ENCODE peak calls at places on chromosome 20, in five cellular contexts. One of them, this sample, is unnamed. For H3K4me1, the result is how much of the 10 kb centered on the place peaks cover.

GRCh38 chr20:48459729-48460395 is 367.9 kb downstream of the PREX1 start:
- DNase-seq in fibroblast of lung: no peak
- DNase-seq in OCI-LY7: no peak
- DNase-seq in astrocyte: no peak
- DNase-seq in neuronal stem cell: no peak
- DNase-seq in this sample: no peak

GRCh38 chr20:24828992-24829648 is 119.9 kb upstream of the CST7 start:
- DNase-seq in fibroblast of lung: no peak
- DNase-seq in OCI-LY7: no peak
- DNase-seq in astrocyte: no peak
- DNase-seq in neuronal stem cell: no peak
- DNase-seq in this sample: no peak

GRCh38 chr20:53408728-53409157 is 184.9 kb downstream of the ZNF217 start:
- DNase-seq in fibroblast of lung: peak
- DNase-seq in OCI-LY7: no peak
- DNase-seq in astrocyte: no peak
- DNase-seq in neuronal stem cell: no peak
- DNase-seq in this sample: no peak

GRCh38 chr20:10404023-10404628 is 29.9 kb downstream of the MKKS start:
- DNase-seq in fibroblast of lung: no peak
- DNase-seq in OCI-LY7: no peak
- DNase-seq in astrocyte: no peak
- DNase-seq in neuronal stem cell: no peak
- DNase-seq in this sample: no peak

GRCh38 chr20:23212011-23212410 is 125.9 kb upstream of the CD93 start:
- DNase-seq in fibroblast of lung: no peak
- DNase-seq in OCI-LY7: no peak
- DNase-seq in astrocyte: no peak
- DNase-seq in neuronal stem cell: no peak
- DNase-seq in this sample: no peak

GRCh38 chr20:31239139-31239538 is 18.3 kb upstream of the DEFB115 start:
- DNase-seq in fibroblast of lung: no peak
- DNase-seq in OCI-LY7: no peak
- DNase-seq in astrocyte: no peak
- DNase-seq in neuronal stem cell: no peak
- DNase-seq in this sample: no peak

GRCh38 chr20:52105045-52105572 is 86.5 kb downstream of the ZFP64 start:
- DNase-seq in fibroblast of lung: peak
- DNase-seq in OCI-LY7: no peak
- DNase-seq in astrocyte: peak
- DNase-seq in neuronal stem cell: peak
- DNase-seq in this sample: no peak

GRCh38 chr20:34680586-34680985 is 3.7 kb upstream of the PIGU start:
- DNase-seq in fibroblast of lung: peak
- DNase-seq in OCI-LY7: peak
- DNase-seq in astrocyte: no peak
- DNase-seq in neuronal stem cell: no peak
- DNase-seq in this sample: peak

GRCh38 chr20:31862506-31862905 is 7.8 kb downstream of the DUSP15 start:
- DNase-seq in fibroblast of lung: no peak
- DNase-seq in OCI-LY7: no peak
- DNase-seq in astrocyte: no peak
- DNase-seq in neuronal stem cell: no peak
- DNase-seq in this sample: no peak

GRCh38 chr20:37976862-37977261 is 56.4 kb downstream of the TTI1 start:
- DNase-seq in fibroblast of lung: no peak
- DNase-seq in OCI-LY7: peak
- DNase-seq in astrocyte: no peak
- DNase-seq in neuronal stem cell: no peak
- DNase-seq in this sample: no peak

GRCh38 chr20:38894091-38894847 is 31.9 kb upstream of the FAM83D start:
- DNase-seq in fibroblast of lung: no peak
- DNase-seq in OCI-LY7: no peak
- DNase-seq in astrocyte: no peak
- DNase-seq in neuronal stem cell: no peak
- DNase-seq in this sample: no peak

GRCh38 chr20:23151008-23151703 is 65.0 kb upstream of the CD93 start:
- DNase-seq in fibroblast of lung: no peak
- DNase-seq in OCI-LY7: no peak
- DNase-seq in astrocyte: no peak
- DNase-seq in neuronal stem cell: no peak
- DNase-seq in this sample: no peak

GRCh38 chr20:62703853-62704228 is 4.8 kb upstream of the NTSR1 start:
- DNase-seq in fibroblast of lung: no peak
- DNase-seq in OCI-LY7: no peak
- DNase-seq in astrocyte: no peak
- DNase-seq in neuronal stem cell: no peak
- DNase-seq in this sample: no peak

GRCh38 chr20:53750827-53751393 is 157.3 kb upstream of the ZNF217 start:
- DNase-seq in fibroblast of lung: peak
- DNase-seq in OCI-LY7: peak
- DNase-seq in astrocyte: peak
- DNase-seq in neuronal stem cell: no peak
- DNase-seq in this sample: no peak

GRCh38 chr20:17395729-17396128 is 135.4 kb downstream of the BFSP1 start:
- DNase-seq in fibroblast of lung: no peak
- DNase-seq in OCI-LY7: no peak
- DNase-seq in astrocyte: no peak
- DNase-seq in neuronal stem cell: no peak
- DNase-seq in this sample: no peak

GRCh38 chr20:24956001-24956761 is 7.1 kb downstream of the CST7 start:
- DNase-seq in fibroblast of lung: no peak
- DNase-seq in OCI-LY7: no peak
- DNase-seq in astrocyte: no peak
- DNase-seq in neuronal stem cell: no peak
- DNase-seq in this sample: no peak

GRCh38 chr20:61950631-61951010 is 115.1 kb downstream of the TAF4 start:
- DNase-seq in fibroblast of lung: no peak
- DNase-seq in OCI-LY7: no peak
- DNase-seq in astrocyte: no peak
- DNase-seq in neuronal stem cell: no peak
- DNase-seq in this sample: peak

GRCh38 chr20:47927944-47928343 is 142.7 kb upstream of the SULF2 start:
- DNase-seq in fibroblast of lung: no peak
- DNase-seq in OCI-LY7: no peak
- DNase-seq in astrocyte: no peak
- DNase-seq in neuronal stem cell: no peak
- DNase-seq in this sample: peak

GRCh38 chr20:17940447-17940971 is 28.1 kb downstream of the SNX5 start:
- DNase-seq in fibroblast of lung: no peak
- DNase-seq in OCI-LY7: no peak
- DNase-seq in astrocyte: no peak
- DNase-seq in neuronal stem cell: no peak
- DNase-seq in this sample: peak

GRCh38 chr20:3238616-3239025 is 369 bp downstream of the SLC4A11 start:
- DNase-seq in fibroblast of lung: no peak
- DNase-seq in OCI-LY7: peak
- DNase-seq in astrocyte: no peak
- DNase-seq in neuronal stem cell: peak
- DNase-seq in this sample: peak

GRCh38 chr20:8155848-8156602 is 24.0 kb downstream of the PLCB1 start:
- DNase-seq in fibroblast of lung: no peak
- DNase-seq in OCI-LY7: no peak
- DNase-seq in astrocyte: no peak
- DNase-seq in neuronal stem cell: no peak
- DNase-seq in this sample: no peak

GRCh38 chr20:36773123-36773547 is 428 bp downstream of the DSN1 start:
- DNase-seq in fibroblast of lung: peak
- DNase-seq in OCI-LY7: peak
- DNase-seq in astrocyte: no peak
- DNase-seq in neuronal stem cell: no peak
- DNase-seq in this sample: peak

GRCh38 chr20:31758521-31758920 is 19.4 kb downstream of the TPX2 start:
- DNase-seq in fibroblast of lung: no peak
- DNase-seq in OCI-LY7: no peak
- DNase-seq in astrocyte: no peak
- DNase-seq in neuronal stem cell: no peak
- DNase-seq in this sample: no peak

GRCh38 chr20:35320396-35321126 is 28.3 kb upstream of the FAM83C start:
- DNase-seq in fibroblast of lung: peak
- DNase-seq in OCI-LY7: no peak
- DNase-seq in astrocyte: peak
- DNase-seq in neuronal stem cell: no peak
- DNase-seq in this sample: no peak

GRCh38 chr20:41989935-41990635 is 371.9 kb upstream of the CHD6 start:
- DNase-seq in fibroblast of lung: no peak
- DNase-seq in OCI-LY7: no peak
- DNase-seq in astrocyte: no peak
- DNase-seq in neuronal stem cell: peak
- DNase-seq in this sample: no peak

GRCh38 chr20:61706562-61706961 is 359.1 kb downstream of the TAF4 start:
- DNase-seq in fibroblast of lung: no peak
- DNase-seq in OCI-LY7: no peak
- DNase-seq in astrocyte: no peak
- DNase-seq in neuronal stem cell: no peak
- DNase-seq in this sample: no peak

GRCh38 chr20:711526-711925 is 35.9 kb upstream of the SCRT2 start:
- DNase-seq in fibroblast of lung: no peak
- DNase-seq in OCI-LY7: no peak
- DNase-seq in astrocyte: no peak
- DNase-seq in neuronal stem cell: no peak
- DNase-seq in this sample: no peak

GRCh38 chr20:54214566-54214965 is 6.7 kb downstream of the PFDN4 start:
- DNase-seq in fibroblast of lung: no peak
- DNase-seq in OCI-LY7: no peak
- DNase-seq in astrocyte: no peak
- DNase-seq in neuronal stem cell: no peak
- DNase-seq in this sample: no peak

DNA sequence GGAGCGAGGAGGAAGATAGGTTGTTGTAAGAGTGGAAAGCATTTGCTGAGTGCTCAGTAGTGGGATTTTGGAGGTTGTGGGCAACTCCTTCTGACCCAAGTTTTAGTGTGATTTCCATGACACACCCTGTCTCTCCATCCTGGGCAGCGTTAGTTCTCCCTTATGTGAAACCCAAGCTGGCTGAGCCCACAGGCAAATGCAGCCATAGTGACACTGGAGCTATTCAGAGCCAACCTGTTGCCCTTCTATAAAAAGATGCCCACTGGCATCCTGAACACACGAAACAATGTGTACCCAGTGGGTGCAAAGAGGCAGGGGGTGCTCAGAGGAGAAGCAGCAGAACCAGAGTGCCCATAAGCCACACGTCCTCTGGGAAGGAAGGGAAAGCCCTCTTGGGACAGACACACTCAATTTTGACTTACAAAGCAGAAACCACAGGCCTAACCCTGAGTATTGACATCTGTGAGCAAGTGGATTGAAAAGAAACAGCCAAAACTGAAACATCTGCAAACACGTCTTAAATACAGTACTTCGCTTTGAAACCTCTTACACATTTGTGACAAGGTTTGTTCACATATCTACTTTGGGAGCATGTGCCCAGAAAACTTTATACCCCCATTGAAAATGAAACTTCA is 54.6 kb downstream of the BPIFB1 start:
- DNase-seq in fibroblast of lung: no peak
- DNase-seq in OCI-LY7: no peak
- DNase-seq in astrocyte: no peak
- DNase-seq in neuronal stem cell: no peak
- DNase-seq in this sample: peak
- H3K4me1 ChIP-seq in fibroblast of lung: under half
- H3K4me1 ChIP-seq in OCI-LY7: under half
- H3K4me1 ChIP-seq in astrocyte: under half
- H3K4me1 ChIP-seq in neuronal stem cell: under half
- H3K4me1 ChIP-seq in this sample: under half

GRCh38 chr20:57371363-57371762 is 19.8 kb upstream of the RBM38 start:
- DNase-seq in fibroblast of lung: no peak
- DNase-seq in OCI-LY7: no peak
- DNase-seq in astrocyte: no peak
- DNase-seq in neuronal stem cell: no peak
- DNase-seq in this sample: no peak

GRCh38 chr20:57372581-57373350 is 18.4 kb upstream of the RBM38 start:
- DNase-seq in fibroblast of lung: no peak
- DNase-seq in OCI-LY7: no peak
- DNase-seq in astrocyte: no peak
- DNase-seq in neuronal stem cell: no peak
- DNase-seq in this sample: peak

GRCh38 chr20:57374343-57374930 is 16.8 kb upstream of the RBM38 start:
- DNase-seq in fibroblast of lung: no peak
- DNase-seq in OCI-LY7: no peak
- DNase-seq in astrocyte: no peak
- DNase-seq in neuronal stem cell: no peak
- DNase-seq in this sample: no peak

GRCh38 chr20:57370316-57370715 is 19.3 kb downstream of the RAE1 start:
- DNase-seq in fibroblast of lung: no peak
- DNase-seq in OCI-LY7: no peak
- DNase-seq in astrocyte: no peak
- DNase-seq in neuronal stem cell: no peak
- DNase-seq in this sample: no peak

GRCh38 chr20:57372157-57372556 is 19.0 kb upstream of the RBM38 start:
- DNase-seq in fibroblast of lung: no peak
- DNase-seq in OCI-LY7: no peak
- DNase-seq in astrocyte: no peak
- DNase-seq in neuronal stem cell: no peak
- DNase-seq in this sample: peak
- H3K27ac ChIP-seq in fibroblast of lung: no peak
- H3K27ac ChIP-seq in OCI-LY7: no peak
- H3K27ac ChIP-seq in astrocyte: no peak
- H3K27ac ChIP-seq in neuronal stem cell: no peak
- H3K27ac ChIP-seq in this sample: no peak

GRCh38 chr20:12947691-12948090 is 61.1 kb upstream of the SPTLC3 start:
- DNase-seq in fibroblast of lung: no peak
- DNase-seq in OCI-LY7: no peak
- DNase-seq in astrocyte: no peak
- DNase-seq in neuronal stem cell: no peak
- DNase-seq in this sample: no peak
- H2AFZ ChIP-seq in fibroblast of lung: no peak
- H2AFZ ChIP-seq in OCI-LY7: no peak
- H2AFZ ChIP-seq in astrocyte: no peak
- H2AFZ ChIP-seq in neuronal stem cell: no peak
- H2AFZ ChIP-seq in this sample: no peak

GRCh38 chr20:44154521-44155001 is 32.4 kb downstream of the JPH2 start:
- DNase-seq in fibroblast of lung: no peak
- DNase-seq in OCI-LY7: no peak
- DNase-seq in astrocyte: peak
- DNase-seq in neuronal stem cell: no peak
- DNase-seq in this sample: no peak

GRCh38 chr20:44157061-44157460 is 29.9 kb downstream of the JPH2 start:
- DNase-seq in fibroblast of lung: no peak
- DNase-seq in OCI-LY7: no peak
- DNase-seq in astrocyte: no peak
- DNase-seq in neuronal stem cell: no peak
- DNase-seq in this sample: no peak

GRCh38 chr20:44151621-44152416 is 35.2 kb downstream of the JPH2 start:
- DNase-seq in fibroblast of lung: no peak
- DNase-seq in OCI-LY7: no peak
- DNase-seq in astrocyte: peak
- DNase-seq in neuronal stem cell: no peak
- DNase-seq in this sample: no peak

GRCh38 chr20:44159125-44159524 is 27.9 kb downstream of the JPH2 start:
- DNase-seq in fibroblast of lung: no peak
- DNase-seq in OCI-LY7: no peak
- DNase-seq in astrocyte: no peak
- DNase-seq in neuronal stem cell: no peak
- DNase-seq in this sample: no peak

GRCh38 chr20:44153636-44154043 is 33.3 kb downstream of the JPH2 start:
- DNase-seq in fibroblast of lung: no peak
- DNase-seq in OCI-LY7: no peak
- DNase-seq in astrocyte: peak
- DNase-seq in neuronal stem cell: no peak
- DNase-seq in this sample: no peak
- H3K4me1 ChIP-seq in fibroblast of lung: under half
- H3K4me1 ChIP-seq in OCI-LY7: under half
- H3K4me1 ChIP-seq in astrocyte: under half
- H3K4me1 ChIP-seq in neuronal stem cell: under half
- H3K4me1 ChIP-seq in this sample: under half

This sample was measured in Karpas-422.